ENCODE peak calls at places on chromosomes 12 and 14, in seven cellular contexts. One of them, this sample, is unnamed.

GRCh38 chr14:69561893-69562292 is 12.8 kb downstream of the CCDC177 start:
- DNase-seq in psoas muscle: no peak
- DNase-seq in left ventricle myocardium inferior: no peak
- DNase-seq in MM.1S: no peak
- DNase-seq in stomach: no peak
- DNase-seq in right atrium auricular region: no peak
- DNase-seq in Karpas-422: no peak
- DNase-seq in this sample: no peak

GRCh38 chr12:6917491-6918231 is 3.3 kb downstream of the ENO2 start:
- DNase-seq in psoas muscle: no peak
- DNase-seq in left ventricle myocardium inferior: no peak
- DNase-seq in MM.1S: no peak
- DNase-seq in stomach: no peak
- DNase-seq in right atrium auricular region: no peak
- DNase-seq in Karpas-422: peak; percentile 32
- DNase-seq in this sample: no peak

GRCh38 chr14:96357216-96357615 is 5.9 kb downstream of the ATG2B start:
- DNase-seq in psoas muscle: no peak
- DNase-seq in left ventricle myocardium inferior: no peak
- DNase-seq in MM.1S: no peak
- DNase-seq in stomach: no peak
- DNase-seq in right atrium auricular region: no peak
- DNase-seq in Karpas-422: no peak
- DNase-seq in this sample: no peak

GRCh38 chr14:88831285-88831684 is 6.8 kb downstream of the TTC8 start:
- DNase-seq in psoas muscle: no peak
- DNase-seq in left ventricle myocardium inferior: no peak
- DNase-seq in MM.1S: no peak
- DNase-seq in stomach: no peak
- DNase-seq in right atrium auricular region: no peak
- DNase-seq in Karpas-422: no peak
- DNase-seq in this sample: peak; percentile 67

GRCh38 chr14:100476012-100476822 is 111.0 kb downstream of the BEGAIN start:
- DNase-seq in psoas muscle: peak; percentile 33
- DNase-seq in left ventricle myocardium inferior: no peak
- DNase-seq in MM.1S: no peak
- DNase-seq in stomach: peak; percentile 42
- DNase-seq in right atrium auricular region: no peak
- DNase-seq in Karpas-422: no peak
- DNase-seq in this sample: peak; percentile 26

GRCh38 chr12:15584366-15585041 is 204.7 kb downstream of the EPS8 start:
- DNase-seq in psoas muscle: no peak
- DNase-seq in left ventricle myocardium inferior: no peak
- DNase-seq in MM.1S: peak; percentile 63
- DNase-seq in stomach: no peak
- DNase-seq in right atrium auricular region: no peak
- DNase-seq in Karpas-422: peak; percentile 71
- DNase-seq in this sample: no peak

GRCh38 chr12:48815281-48816110 is 2.8 kb upstream of the CACNB3 start:
- DNase-seq in psoas muscle: peak; percentile 72
- DNase-seq in left ventricle myocardium inferior: peak; percentile 77
- DNase-seq in MM.1S: peak; percentile 17
- DNase-seq in stomach: peak; percentile 84
- DNase-seq in right atrium auricular region: peak; percentile 79
- DNase-seq in Karpas-422: peak; percentile 71
- DNase-seq in this sample: no peak

GRCh38 chr12:8034802-8035201 is 2.3 kb downstream of the FOXJ2 start:
- DNase-seq in psoas muscle: no peak
- DNase-seq in left ventricle myocardium inferior: no peak
- DNase-seq in MM.1S: no peak
- DNase-seq in stomach: no peak
- DNase-seq in right atrium auricular region: no peak
- DNase-seq in Karpas-422: no peak
- DNase-seq in this sample: no peak

GRCh38 chr14:60722163-60722835 is 1.9 kb downstream of the SIX4 start:
- DNase-seq in psoas muscle: peak; percentile 30
- DNase-seq in left ventricle myocardium inferior: no peak
- DNase-seq in MM.1S: peak; percentile 27
- DNase-seq in stomach: peak; percentile 40
- DNase-seq in right atrium auricular region: no peak
- DNase-seq in Karpas-422: peak; percentile 97
- DNase-seq in this sample: no peak

GRCh38 chr14:96261772-96262485 is 5.9 kb downstream of the BDKRB1 start:
- DNase-seq in psoas muscle: no peak
- DNase-seq in left ventricle myocardium inferior: no peak
- DNase-seq in MM.1S: no peak
- DNase-seq in stomach: no peak
- DNase-seq in right atrium auricular region: no peak
- DNase-seq in Karpas-422: no peak
- DNase-seq in this sample: no peak

GRCh38 chr14:79567306-79567705 is 644.0 kb downstream of the DIO2 start:
- DNase-seq in psoas muscle: no peak
- DNase-seq in left ventricle myocardium inferior: no peak
- DNase-seq in MM.1S: no peak
- DNase-seq in stomach: no peak
- DNase-seq in right atrium auricular region: no peak
- DNase-seq in Karpas-422: no peak
- DNase-seq in this sample: no peak

GRCh38 chr12:82326905-82327503 is 31.2 kb downstream of the CCDC59 start:
- DNase-seq in psoas muscle: no peak
- DNase-seq in left ventricle myocardium inferior: no peak
- DNase-seq in MM.1S: peak; percentile 23
- DNase-seq in stomach: no peak
- DNase-seq in right atrium auricular region: no peak
- DNase-seq in Karpas-422: peak; percentile 69
- DNase-seq in this sample: no peak

GRCh38 chr12:82325540-82326336 is 32.4 kb downstream of the CCDC59 start:
- DNase-seq in psoas muscle: no peak
- DNase-seq in left ventricle myocardium inferior: no peak
- DNase-seq in MM.1S: no peak
- DNase-seq in stomach: no peak
- DNase-seq in right atrium auricular region: no peak
- DNase-seq in Karpas-422: no peak
- DNase-seq in this sample: no peak

GRCh38 chr12:82329508-82329907 is 28.7 kb downstream of the CCDC59 start:
- DNase-seq in psoas muscle: no peak
- DNase-seq in left ventricle myocardium inferior: no peak
- DNase-seq in MM.1S: no peak
- DNase-seq in stomach: no peak
- DNase-seq in right atrium auricular region: no peak
- DNase-seq in Karpas-422: no peak
- DNase-seq in this sample: no peak
- H3K27ac ChIP-seq in psoas muscle: no peak overlapping the region
- H3K27ac ChIP-seq in left ventricle myocardium inferior: no peak overlapping the region
- H3K27ac ChIP-seq in MM.1S: no peak overlapping the region
- H3K27ac ChIP-seq in stomach: no peak overlapping the region
- H3K27ac ChIP-seq in right atrium auricular region: no peak overlapping the region
- H3K27ac ChIP-seq in Karpas-422: no peak overlapping the region
- H3K27ac ChIP-seq in this sample: no peak overlapping the region

GRCh38 chr12:104182144-104182543 is 33.4 kb upstream of the TXNRD1 start:
- DNase-seq in psoas muscle: peak; percentile 81
- DNase-seq in left ventricle myocardium inferior: peak; percentile 71
- DNase-seq in MM.1S: no peak
- DNase-seq in stomach: peak; percentile 49
- DNase-seq in right atrium auricular region: peak; percentile 86
- DNase-seq in Karpas-422: no peak
- DNase-seq in this sample: no peak

GRCh38 chr12:104182621-104183378 is 32.8 kb upstream of the TXNRD1 start:
- DNase-seq in psoas muscle: no peak
- DNase-seq in left ventricle myocardium inferior: no peak
- DNase-seq in MM.1S: no peak
- DNase-seq in stomach: no peak
- DNase-seq in right atrium auricular region: no peak
- DNase-seq in Karpas-422: no peak
- DNase-seq in this sample: no peak

GRCh38 chr12:104181313-104181712 is 34.3 kb upstream of the TXNRD1 start:
- DNase-seq in psoas muscle: no peak
- DNase-seq in left ventricle myocardium inferior: no peak
- DNase-seq in MM.1S: no peak
- DNase-seq in stomach: no peak
- DNase-seq in right atrium auricular region: peak; percentile 43
- DNase-seq in Karpas-422: no peak
- DNase-seq in this sample: no peak

GRCh38 chr12:104180389-104180788 is 35.2 kb upstream of the TXNRD1 start:
- DNase-seq in psoas muscle: no peak
- DNase-seq in left ventricle myocardium inferior: no peak
- DNase-seq in MM.1S: no peak
- DNase-seq in stomach: no peak
- DNase-seq in right atrium auricular region: no peak
- DNase-seq in Karpas-422: no peak
- DNase-seq in this sample: no peak

GRCh38 chr12:104183443-104183842 is 32.1 kb upstream of the TXNRD1 start:
- DNase-seq in psoas muscle: no peak
- DNase-seq in left ventricle myocardium inferior: no peak
- DNase-seq in MM.1S: no peak
- DNase-seq in stomach: no peak
- DNase-seq in right atrium auricular region: no peak
- DNase-seq in Karpas-422: no peak
- DNase-seq in this sample: no peak
- H3K27ac ChIP-seq in psoas muscle: no peak overlapping the region
- H3K27ac ChIP-seq in left ventricle myocardium inferior: peak overlapping the region; percentile 77
- H3K27ac ChIP-seq in MM.1S: no peak overlapping the region
- H3K27ac ChIP-seq in stomach: no peak overlapping the region
- H3K27ac ChIP-seq in right atrium auricular region: no peak overlapping the region
- H3K27ac ChIP-seq in Karpas-422: no peak overlapping the region
- H3K27ac ChIP-seq in this sample: no peak overlapping the region

GRCh38 chr14:22265319-22266140 is 323.5 kb downstream of the DAD1 start:
- DNase-seq in psoas muscle: no peak
- DNase-seq in left ventricle myocardium inferior: no peak
- DNase-seq in MM.1S: no peak
- DNase-seq in stomach: no peak
- DNase-seq in right atrium auricular region: no peak
- DNase-seq in Karpas-422: peak; percentile 80
- DNase-seq in this sample: no peak
- H3K27ac ChIP-seq in psoas muscle: no peak overlapping the region
- H3K27ac ChIP-seq in left ventricle myocardium inferior: no peak overlapping the region
- H3K27ac ChIP-seq in MM.1S: peak overlapping the region; percentile 42
- H3K27ac ChIP-seq in stomach: no peak overlapping the region
- H3K27ac ChIP-seq in right atrium auricular region: no peak overlapping the region
- H3K27ac ChIP-seq in Karpas-422: no peak overlapping the region
- H3K27ac ChIP-seq in this sample: peak overlapping the region; percentile 46

GRCh38 chr12:13631873-13632272 is 349.5 kb downstream of the GRIN2B start:
- DNase-seq in psoas muscle: no peak
- DNase-seq in left ventricle myocardium inferior: no peak
- DNase-seq in MM.1S: no peak
- DNase-seq in stomach: no peak
- DNase-seq in right atrium auricular region: no peak
- DNase-seq in Karpas-422: no peak
- DNase-seq in this sample: no peak

GRCh38 chr12:13630354-13630753 is 351.0 kb downstream of the GRIN2B start:
- DNase-seq in psoas muscle: no peak
- DNase-seq in left ventricle myocardium inferior: no peak
- DNase-seq in MM.1S: no peak
- DNase-seq in stomach: no peak
- DNase-seq in right atrium auricular region: no peak
- DNase-seq in Karpas-422: no peak
- DNase-seq in this sample: no peak

DNA sequence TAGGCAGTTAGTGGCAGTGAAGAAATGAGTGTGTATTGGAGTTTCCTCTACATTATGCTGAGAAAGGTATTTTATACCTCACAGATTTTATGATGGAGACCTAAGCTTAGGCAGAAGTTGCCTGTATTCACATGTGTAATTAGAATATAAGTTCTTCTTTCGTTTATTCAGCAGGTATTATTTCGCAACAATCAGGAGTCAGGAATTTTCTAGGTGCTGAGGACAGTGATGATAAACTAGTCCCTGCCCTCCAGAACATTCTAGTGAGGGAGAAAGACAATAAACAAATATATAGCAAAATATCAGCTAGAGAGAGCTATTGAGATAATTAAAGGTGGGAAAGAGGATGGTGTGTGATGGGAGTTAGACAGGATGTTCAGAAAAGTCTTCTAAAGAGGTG is 345.7 kb downstream of the GRIN2B start:
- DNase-seq in psoas muscle: no peak
- DNase-seq in left ventricle myocardium inferior: no peak
- DNase-seq in MM.1S: no peak
- DNase-seq in stomach: no peak
- DNase-seq in right atrium auricular region: no peak
- DNase-seq in Karpas-422: no peak
- DNase-seq in this sample: no peak
- H3K27ac ChIP-seq in psoas muscle: no peak overlapping the region
- H3K27ac ChIP-seq in left ventricle myocardium inferior: no peak overlapping the region
- H3K27ac ChIP-seq in MM.1S: no peak overlapping the region
- H3K27ac ChIP-seq in stomach: no peak overlapping the region
- H3K27ac ChIP-seq in right atrium auricular region: no peak overlapping the region
- H3K27ac ChIP-seq in Karpas-422: no peak overlapping the region
- H3K27ac ChIP-seq in this sample: no peak overlapping the region

DNA sequence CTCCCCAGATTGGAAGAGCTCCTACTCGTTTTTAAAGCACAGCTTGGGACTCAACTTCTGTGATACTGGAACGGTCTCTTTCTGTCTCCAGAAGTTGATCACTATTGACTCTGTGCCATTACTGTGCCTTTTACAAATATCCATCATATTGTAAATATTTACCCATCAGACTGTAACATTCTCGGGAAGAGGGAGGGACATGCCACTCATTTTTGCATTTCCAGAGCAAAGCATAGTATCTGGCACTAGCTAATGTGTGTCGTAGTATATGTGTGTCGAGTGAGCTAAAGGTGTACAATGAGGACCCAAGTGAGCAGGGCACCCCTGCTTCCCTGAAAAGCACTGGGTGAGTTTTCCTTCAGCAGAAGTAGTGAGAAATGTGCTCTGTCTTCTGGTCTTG is 24.0 kb upstream of the GSG1 start:
- DNase-seq in psoas muscle: no peak
- DNase-seq in left ventricle myocardium inferior: no peak
- DNase-seq in MM.1S: no peak
- DNase-seq in stomach: no peak
- DNase-seq in right atrium auricular region: no peak
- DNase-seq in Karpas-422: no peak
- DNase-seq in this sample: no peak
- H3K27ac ChIP-seq in psoas muscle: no peak overlapping the region
- H3K27ac ChIP-seq in left ventricle myocardium inferior: no peak overlapping the region
- H3K27ac ChIP-seq in MM.1S: no peak overlapping the region
- H3K27ac ChIP-seq in stomach: no peak overlapping the region
- H3K27ac ChIP-seq in right atrium auricular region: no peak overlapping the region
- H3K27ac ChIP-seq in Karpas-422: no peak overlapping the region
- H3K27ac ChIP-seq in this sample: no peak overlapping the region